ENCODE peak calls at places on chromosomes 16 and 17, in four cellular contexts. One of them, this sample, is unnamed.
A peak's percentile ranks its signal among the peaks of the same experiment; 100 is the strongest.

GRCh38 chr16:23905027-23905426 is 69.2 kb downstream of the PRKCB start:
- DNase-seq in K562: no peak
- DNase-seq in GM12878: no peak
- DNase-seq in SK-N-SH: no peak
- DNase-seq in this sample: no peak

GRCh38 chr16:89615596-89616090 is 2.2 kb downstream of the DPEP1 start:
- DNase-seq in K562: peak; percentile 56
- DNase-seq in GM12878: no peak
- DNase-seq in SK-N-SH: peak; percentile 87
- DNase-seq in this sample: no peak

GRCh38 chr16:77290451-77291110 is 91.4 kb downstream of the SYCE1L start:
- DNase-seq in K562: no peak
- DNase-seq in GM12878: no peak
- DNase-seq in SK-N-SH: no peak
- DNase-seq in this sample: no peak

GRCh38 chr16:84922351-84923135 is 88.8 kb downstream of the ZDHHC7 start:
- DNase-seq in K562: peak; percentile 41
- DNase-seq in GM12878: no peak
- DNase-seq in SK-N-SH: peak; percentile 88
- DNase-seq in this sample: no peak

GRCh38 chr17:57466042-57466471 is 209.7 kb downstream of the MSI2 start:
- DNase-seq in K562: no peak
- DNase-seq in GM12878: no peak
- DNase-seq in SK-N-SH: no peak
- DNase-seq in this sample: no peak

GRCh38 chr17:17855976-17856375 is 19.2 kb upstream of the SREBF1 start:
- DNase-seq in K562: no peak
- DNase-seq in GM12878: no peak
- DNase-seq in SK-N-SH: peak; percentile 56
- DNase-seq in this sample: no peak

GRCh38 chr17:17664073-17664470 is 17.2 kb upstream of the RAI1 start:
- DNase-seq in K562: no peak
- DNase-seq in GM12878: no peak
- DNase-seq in SK-N-SH: no peak
- DNase-seq in this sample: no peak

GRCh38 chr17:57714660-57715059 is 30.4 kb downstream of the CCDC182 start:
- DNase-seq in K562: no peak
- DNase-seq in GM12878: no peak
- DNase-seq in SK-N-SH: peak; percentile 41
- DNase-seq in this sample: no peak

GRCh38 chr17:81601525-81602120 is 35.3 kb downstream of the NPLOC4 start:
- DNase-seq in K562: peak; percentile 56
- DNase-seq in GM12878: peak; percentile 20
- DNase-seq in SK-N-SH: peak; percentile 87
- DNase-seq in this sample: no peak

GRCh38 chr17:59838196-59838911 is 54.4 kb downstream of the TUBD1 start:
- DNase-seq in K562: peak; percentile 16
- DNase-seq in GM12878: no peak
- DNase-seq in SK-N-SH: no peak
- DNase-seq in this sample: no peak

GRCh38 chr17:79834575-79835469 is 4.4 kb downstream of the CBX4 start:
- DNase-seq in K562: peak; percentile 53
- DNase-seq in GM12878: no peak
- DNase-seq in SK-N-SH: peak; percentile 84
- DNase-seq in this sample: no peak

GRCh38 chr16:88330971-88331890 is 51.5 kb upstream of the ZNF469 start:
- DNase-seq in K562: no peak
- DNase-seq in GM12878: no peak
- DNase-seq in SK-N-SH: no peak
- DNase-seq in this sample: no peak

GRCh38 chr16:86567701-86568571 is 1.3 kb downstream of the FOXC2 start:
- DNase-seq in K562: no peak
- DNase-seq in GM12878: no peak
- DNase-seq in SK-N-SH: no peak
- DNase-seq in this sample: no peak

GRCh38 chr17:49783051-49783715 is 5.3 kb upstream of the KAT7 start:
- DNase-seq in K562: no peak
- DNase-seq in GM12878: no peak
- DNase-seq in SK-N-SH: no peak
- DNase-seq in this sample: no peak

DNA sequence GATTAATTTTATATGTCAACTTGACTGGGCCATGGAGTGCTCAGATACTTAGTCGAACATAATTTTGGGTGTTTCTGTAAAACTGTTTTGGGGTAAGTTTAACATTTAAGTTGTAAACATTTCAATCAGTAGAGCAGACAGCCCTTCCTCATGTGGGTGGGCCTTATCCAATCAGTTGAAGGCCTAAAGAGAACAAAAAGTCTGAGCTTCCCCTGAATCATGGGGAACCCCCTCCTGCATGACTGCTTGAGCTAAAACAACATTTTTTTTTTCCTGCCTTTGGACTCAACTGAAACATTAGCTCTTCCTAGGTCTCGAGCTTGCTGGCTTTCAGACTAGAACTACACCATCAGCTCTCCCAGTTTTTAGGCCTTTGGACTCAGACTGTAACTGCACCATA is 327.3 kb upstream of the SOX9 start:
- DNase-seq in K562: no peak
- DNase-seq in GM12878: no peak
- DNase-seq in SK-N-SH: no peak
- DNase-seq in this sample: no peak
- TF ChIP-seq REST in K562: no peak
- TF ChIP-seq REST in GM12878: no peak
- TF ChIP-seq REST in SK-N-SH: no peak
- TF ChIP-seq REST in this sample: no peak

DNA sequence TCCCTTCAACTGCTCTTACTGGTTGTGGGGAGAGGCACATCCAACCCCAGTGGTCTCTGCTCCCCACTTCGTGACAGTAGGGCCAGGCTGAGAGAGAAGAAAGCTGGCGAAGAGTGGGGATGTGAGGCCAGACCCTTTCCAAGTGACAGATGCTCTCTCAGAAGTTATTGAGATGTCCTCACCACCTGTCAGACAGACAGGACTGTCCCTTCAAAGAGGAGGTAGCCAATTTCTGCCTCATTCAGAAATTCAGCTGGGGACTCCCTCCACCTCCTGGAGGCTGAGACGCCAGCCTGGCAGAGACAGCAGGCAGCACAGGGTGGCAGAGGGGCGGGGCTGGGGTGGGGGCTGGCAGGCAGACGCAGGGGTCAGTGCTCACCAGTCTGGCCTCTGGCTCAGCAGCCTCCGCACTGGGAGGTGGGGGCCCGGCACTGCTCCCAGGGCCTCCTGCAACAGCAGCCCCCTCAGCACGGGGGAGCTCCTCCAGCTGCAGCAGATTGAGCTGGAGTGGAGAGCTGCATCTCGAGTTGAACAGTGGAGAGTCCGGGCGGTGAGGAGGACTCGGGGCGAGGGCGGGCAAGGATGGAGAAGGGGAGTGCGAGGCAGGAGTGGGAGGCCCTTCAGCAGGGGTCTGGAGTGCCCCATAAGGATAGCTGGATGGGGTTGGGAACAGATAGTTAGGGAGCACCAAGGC is 9.2 kb downstream of the PER1 start:
- DNase-seq in K562: no peak
- DNase-seq in GM12878: no peak
- DNase-seq in SK-N-SH: no peak
- DNase-seq in this sample: no peak
- TF ChIP-seq POLR2AphosphoS5 in K562: no peak
- TF ChIP-seq POLR2AphosphoS5 in GM12878: no peak
- TF ChIP-seq POLR2AphosphoS5 in SK-N-SH: no peak
- TF ChIP-seq POLR2AphosphoS5 in this sample: no peak

DNA sequence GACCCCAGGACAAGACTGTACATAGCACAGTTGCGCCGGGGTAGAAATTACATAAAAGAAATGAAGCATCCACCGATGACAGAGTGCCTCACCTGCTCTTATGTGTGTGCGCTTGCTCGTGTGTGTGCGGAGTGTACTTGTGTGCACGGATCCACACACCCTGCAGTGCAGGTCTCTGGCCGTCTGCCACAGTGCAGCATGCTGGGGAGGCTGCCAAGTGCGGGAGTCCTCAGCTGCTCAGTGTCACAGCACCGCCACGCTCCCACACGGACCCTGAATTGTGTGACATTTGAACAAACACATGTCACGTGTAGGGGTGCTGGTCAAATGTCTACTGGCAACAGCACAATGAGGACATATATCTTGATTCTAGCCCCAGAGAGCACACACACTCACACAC is 243.1 kb upstream of the MYOCD start:
- DNase-seq in K562: no peak
- DNase-seq in GM12878: no peak
- DNase-seq in SK-N-SH: no peak
- DNase-seq in this sample: no peak
- TF ChIP-seq GABPA in K562: no peak
- TF ChIP-seq GABPA in GM12878: no peak
- TF ChIP-seq GABPA in SK-N-SH: no peak
- TF ChIP-seq GABPA in this sample: no peak

GRCh38 chr17:48149174-48150106 is 41.9 kb downstream of the SNX11 start:
- DNase-seq in K562: peak; percentile 76
- DNase-seq in GM12878: no peak
- DNase-seq in SK-N-SH: peak; percentile 50
- DNase-seq in this sample: no peak
- TF ChIP-seq REST in K562: no peak
- TF ChIP-seq REST in GM12878: no peak
- TF ChIP-seq REST in SK-N-SH: no peak
- TF ChIP-seq REST in this sample: no peak

GRCh38 chr17:40796846-40797245 is 2.9 kb downstream of the KRT28 start:
- DNase-seq in K562: no peak
- DNase-seq in GM12878: no peak
- DNase-seq in SK-N-SH: no peak
- DNase-seq in this sample: no peak

GRCh38 chr17:40791808-40792436 is 7.8 kb downstream of the KRT28 start:
- DNase-seq in K562: peak; percentile 15
- DNase-seq in GM12878: no peak
- DNase-seq in SK-N-SH: peak; percentile 15
- DNase-seq in this sample: no peak

GRCh38 chr17:40793800-40794199 is 6.0 kb downstream of the KRT28 start:
- DNase-seq in K562: no peak
- DNase-seq in GM12878: no peak
- DNase-seq in SK-N-SH: no peak
- DNase-seq in this sample: no peak

GRCh38 chr17:40794466-40794865 is 5.3 kb downstream of the KRT28 start:
- DNase-seq in K562: no peak
- DNase-seq in GM12878: no peak
- DNase-seq in SK-N-SH: no peak
- DNase-seq in this sample: no peak

GRCh38 chr17:40795019-40795667 is 4.6 kb downstream of the KRT28 start:
- DNase-seq in K562: no peak
- DNase-seq in GM12878: no peak
- DNase-seq in SK-N-SH: no peak
- DNase-seq in this sample: no peak
- TF ChIP-seq POLR2AphosphoS5 in K562: no peak
- TF ChIP-seq POLR2AphosphoS5 in GM12878: no peak
- TF ChIP-seq POLR2AphosphoS5 in SK-N-SH: no peak
- TF ChIP-seq POLR2AphosphoS5 in this sample: no peak